ENCODE peak calls at places on chromosomes 4 and X, in five cellular contexts. B is NCI-H82; C is effector CD4-positive, alpha-beta T cell; H is posterior cingulate gyrus; F is aorta. V is an unnamed sample.

GRCh38 chrX:106894978-106895452 is 8.1 kb downstream of the RIPPLY1 start:
- DNase-seq in B (peak; percentile 20), F (no peak), H (no peak), C (no peak), V (peak; percentile 65)

GRCh38 chr4:106316773-106317409 is 541 bp downstream of the AIMP1 start:
- DNase-seq in H (no peak), C (no peak), B (peak; percentile 24), F (no peak), V (no peak)

GRCh38 chrX:12770440-12770839 is 20.8 kb upstream of the PRPS2 start:
- DNase-seq in H (no peak), B (peak; percentile 45), F (no peak), C (no peak), V (no peak)

GRCh38 chrX:134990475-134991473 is at the start of gene SMIM10:
- DNase-seq in H (peak; percentile 34), B (peak; percentile 28), F (peak; percentile 86), C (no peak), V (no peak)

GRCh38 chrX:23694606-23695005 is 27.3 kb downstream of the PRDX4 start:
- DNase-seq in H (peak; percentile 48), B (peak; percentile 68), C (peak; percentile 33), F (peak; percentile 64), V (no peak)

GRCh38 chrX:96453139-96453538 is 231.5 kb upstream of the DIAPH2 start:
- DNase-seq in F (no peak), C (no peak), H (no peak), B (no peak), V (no peak)

GRCh38 chr4:128291096-128291495 is 3.5 kb upstream of the PGRMC2 start:
- DNase-seq in F (no peak), H (no peak), C (no peak), B (no peak), V (no peak)

GRCh38 chr4:153079824-153080486 is 124.3 kb upstream of the TRIM2 start:
- DNase-seq in H (no peak), F (no peak), C (no peak), B (no peak), V (no peak)

GRCh38 chrX:16076834-16077233 is 46.5 kb upstream of the GRPR start:
- DNase-seq in F (no peak), B (no peak), H (no peak), C (no peak), V (no peak)

GRCh38 chrX:150934453-150934852 is 36.0 kb upstream of the CD99L2 start:
- DNase-seq in H (no peak), F (no peak), C (no peak), B (no peak), V (no peak)

V was measured in RWPE2.